ENCODE peak calls at places on chromosomes 13 and 19, in seven cellular contexts. S is SK-N-SH, E is HCT116, B is HepG2, F is H1, U is GM12878, I is K562. R is an unnamed sample. For H3K36me3, the result is how much of the 10 kb centered on the place peaks cover.

GRCh38 chr13:44578064-44578394 is 1.9 kb upstream of the TSC22D1 start:
- DNase-seq in S (peak), U (no peak), E (no peak), I (no peak), B (no peak), F (no peak), R (no peak)

GRCh38 chr13:58926858-58927257 is 1236.9 kb downstream of the DIAPH3 start:
- DNase-seq in I (no peak), S (no peak), F (no peak), B (no peak), U (no peak), E (no peak), R (no peak)

GRCh38 chr13:24341439-24341838 is 32.1 kb downstream of the C1QTNF9 start:
- DNase-seq in F (no peak), U (no peak), S (no peak), B (no peak), I (no peak), E (peak), R (no peak)

GRCh38 chr13:40058757-40059236 is 403.3 kb downstream of the COG6 start:
- DNase-seq in S (no peak), F (no peak), U (peak), I (no peak), E (no peak), B (no peak), R (no peak)

GRCh38 chr19:33778089-33778791 is 18.4 kb upstream of the KCTD15 start:
- DNase-seq in B (peak), U (peak), F (peak), E (no peak), I (peak), S (peak), R (peak)

GRCh38 chr13:75226092-75226491 is 255.9 kb downstream of the TBC1D4 start:
- DNase-seq in F (peak), B (no peak), U (no peak), I (peak), S (no peak), E (peak), R (no peak)

GRCh38 chr13:102191951-102192461 is 209.8 kb downstream of the FGF14 start:
- DNase-seq in S (no peak), B (no peak), E (no peak), U (no peak), I (no peak), F (no peak), R (no peak)

GRCh38 chr13:68888832-68889231 is 1218.8 kb upstream of the ATXN8OS start:
- DNase-seq in B (no peak), E (peak), F (no peak), I (no peak), U (no peak), S (no peak), R (no peak)

GRCh38 chr19:43814663-43815352 is 12.3 kb upstream of the ZNF283 start:
- DNase-seq in F (no peak), S (no peak), I (no peak), B (no peak), E (no peak), U (no peak), R (no peak)

GRCh38 chr19:49803529-49803856 is 9.6 kb downstream of the FUZ start:
- DNase-seq in S (no peak), I (no peak), E (no peak), U (no peak), B (no peak), F (no peak), R (no peak)

GRCh38 chr19:55377356-55378131 is 918 bp downstream of the TMEM190 start:
- DNase-seq in I (no peak), E (no peak), S (peak), U (no peak), B (peak), F (peak), R (no peak)

GRCh38 chr19:55391702-55392615 is 6.2 kb downstream of the RPL28 start:
- DNase-seq in S (peak), I (no peak), U (no peak), E (no peak), F (no peak), B (no peak), R (no peak)

GRCh38 chr13:68160466-68160865 is 930.3 kb upstream of the PCDH9 start:
- DNase-seq in F (no peak), E (no peak), S (no peak), B (no peak), U (no peak), I (no peak), R (no peak)

GRCh38 chr19:2759965-2760364 is 20.1 kb upstream of the SLC39A3 start:
- DNase-seq in I (no peak), B (no peak), S (no peak), E (no peak), U (no peak), F (no peak), R (no peak)
- H3K36me3 ChIP-seq in I (half or more), B (half or more), S (half or more), E (under half), U (under half), F (under half), R (under half)

GRCh38 chr13:33205804-33206221 is 79.7 kb downstream of the STARD13 start:
- DNase-seq in S (peak), I (no peak), B (no peak), U (no peak), E (no peak), F (no peak), R (no peak)

GRCh38 chr13:33206425-33206824 is 79.1 kb downstream of the STARD13 start:
- DNase-seq in I (no peak), U (no peak), B (no peak), E (no peak), F (no peak), S (no peak), R (no peak)

GRCh38 chr13:33206945-33207615 is 78.5 kb downstream of the STARD13 start:
- DNase-seq in S (no peak), B (peak), I (no peak), F (no peak), U (no peak), E (no peak), R (no peak)

GRCh38 chr13:33207616-33207964 is 78.0 kb downstream of the STARD13 start:
- DNase-seq in U (no peak), B (peak), E (no peak), F (no peak), S (no peak), I (no peak), R (no peak)

DNA sequence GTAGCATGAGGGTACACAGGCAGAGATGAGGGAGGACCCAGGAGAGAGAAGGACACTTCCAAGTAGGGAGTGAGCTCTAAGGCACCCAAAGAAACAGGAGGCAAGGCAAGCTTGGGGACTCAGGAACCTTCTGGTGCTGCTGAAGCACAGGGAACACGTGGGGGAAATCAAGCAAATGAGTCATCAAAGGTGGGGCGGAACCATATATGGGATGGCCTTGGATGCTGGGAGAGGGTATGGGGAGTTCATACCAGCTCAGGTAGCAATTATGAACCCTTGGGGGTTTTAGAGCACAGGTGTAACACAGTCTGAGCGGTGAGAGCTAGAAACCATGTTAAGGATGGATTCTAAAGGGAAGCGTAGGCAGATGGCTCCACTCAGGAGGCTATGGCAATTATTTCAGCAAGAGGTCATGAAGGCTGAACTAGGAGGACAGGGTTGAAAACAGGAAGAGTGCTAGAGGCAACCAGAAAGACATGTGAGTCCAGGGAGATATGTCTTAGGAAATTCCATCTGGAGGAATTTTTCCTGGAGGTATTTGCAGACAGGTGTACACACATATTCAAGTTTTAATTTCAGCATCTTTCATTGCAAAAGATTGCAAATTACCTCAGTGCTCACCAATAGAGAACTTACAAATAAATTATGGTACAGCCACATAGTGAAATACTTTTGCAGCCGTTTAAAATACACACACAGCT is 77.1 kb downstream of the STARD13 start:
- DNase-seq in U (no peak), S (no peak), I (no peak), E (no peak), B (no peak), F (no peak), R (no peak)
- TF ChIP-seq SIN3A in U (no peak), S (no peak), I (no peak), E (no peak), B (no peak), F (no peak), R (no peak)

GRCh38 chr19:1811472-1811894 is 593 bp downstream of the ATP8B3 start:
- DNase-seq in F (no peak), I (peak), U (no peak), B (peak), S (peak), E (peak), R (no peak)
- TF ChIP-seq POLR2AphosphoS5 in F (no peak), I (no peak), U (no peak), B (no peak), S (no peak), E (peak), R (peak)

DNA sequence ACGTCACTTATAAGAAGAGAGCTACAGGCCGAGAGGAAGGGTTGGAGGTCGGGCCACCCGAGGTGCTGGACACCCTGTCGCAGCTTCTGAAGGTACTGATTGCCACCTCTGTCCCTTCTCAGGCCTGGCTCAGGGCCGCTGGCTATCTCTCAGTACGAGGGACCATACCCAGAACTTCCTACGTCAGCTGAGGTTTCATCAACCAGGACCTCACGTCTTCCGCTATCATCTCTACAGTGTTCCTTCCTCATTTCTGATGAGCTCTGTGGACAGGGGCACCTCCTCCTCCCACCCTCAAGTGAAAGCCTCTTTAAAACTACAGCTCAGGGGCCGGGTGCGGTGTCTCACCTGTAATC is 58.2 kb upstream of the USE1 start:
- DNase-seq in E (no peak), B (no peak), S (no peak), U (no peak), I (no peak), F (no peak), R (no peak)
- H3K36me3 ChIP-seq in E (under half), B (under half), S (under half), U (under half), I (half or more), F (under half), R (under half)

DNA sequence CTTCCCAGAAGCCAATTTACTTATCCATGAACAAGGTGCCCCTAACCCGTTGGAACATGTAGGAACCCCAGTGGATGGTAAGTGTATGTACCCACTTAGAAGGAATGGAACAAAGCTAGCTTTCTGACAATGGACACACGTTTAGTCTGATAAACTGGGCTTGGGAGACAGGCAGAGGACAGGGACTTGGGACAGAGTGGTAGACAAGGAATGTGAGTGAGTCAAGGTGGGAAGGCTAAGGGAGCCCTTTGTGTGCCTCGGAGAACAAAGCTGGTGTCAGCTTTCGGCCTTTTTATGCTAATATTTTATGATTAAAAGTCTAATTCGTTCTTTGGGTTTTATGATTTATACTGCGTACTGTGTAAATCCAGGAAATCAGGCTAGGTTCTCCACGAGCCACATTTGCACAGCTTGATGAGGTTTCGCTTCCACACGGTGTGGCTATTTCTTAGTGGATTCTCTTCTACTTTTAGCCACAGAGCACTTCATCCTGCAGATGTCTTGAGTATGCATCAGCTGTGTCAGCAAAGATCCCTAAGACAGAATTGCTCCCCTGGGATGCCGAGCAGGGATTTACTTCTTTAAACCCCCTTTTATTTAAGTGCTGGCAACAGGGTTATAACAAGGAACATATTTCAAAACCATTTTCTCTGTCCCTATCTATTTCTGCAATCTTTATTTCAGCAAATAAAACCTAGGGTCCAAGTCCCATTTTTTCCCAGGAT is 258.5 kb downstream of the DLEU7 start:
- DNase-seq in S (no peak), I (no peak), E (no peak), U (no peak), F (no peak), B (no peak), R (no peak)
- TF ChIP-seq SIN3A in S (no peak), I (no peak), E (no peak), U (no peak), F (no peak), B (no peak), R (no peak)

GRCh38 chr13:108929532-108929931 is 300.1 kb downstream of the MYO16 start:
- DNase-seq in F (no peak), S (no peak), E (no peak), U (no peak), I (no peak), B (no peak), R (no peak)

GRCh38 chr13:108927615-108928014 is 298.2 kb downstream of the MYO16 start:
- DNase-seq in B (no peak), S (no peak), E (no peak), I (no peak), F (no peak), U (no peak), R (no peak)

GRCh38 chr13:108926848-108927247 is 297.4 kb downstream of the MYO16 start:
- DNase-seq in B (no peak), U (no peak), F (no peak), E (no peak), I (no peak), S (no peak), R (no peak)

GRCh38 chr13:108933061-108933460 is 303.6 kb downstream of the MYO16 start:
- DNase-seq in E (no peak), U (no peak), B (no peak), S (no peak), F (no peak), I (no peak), R (no peak)

DNA sequence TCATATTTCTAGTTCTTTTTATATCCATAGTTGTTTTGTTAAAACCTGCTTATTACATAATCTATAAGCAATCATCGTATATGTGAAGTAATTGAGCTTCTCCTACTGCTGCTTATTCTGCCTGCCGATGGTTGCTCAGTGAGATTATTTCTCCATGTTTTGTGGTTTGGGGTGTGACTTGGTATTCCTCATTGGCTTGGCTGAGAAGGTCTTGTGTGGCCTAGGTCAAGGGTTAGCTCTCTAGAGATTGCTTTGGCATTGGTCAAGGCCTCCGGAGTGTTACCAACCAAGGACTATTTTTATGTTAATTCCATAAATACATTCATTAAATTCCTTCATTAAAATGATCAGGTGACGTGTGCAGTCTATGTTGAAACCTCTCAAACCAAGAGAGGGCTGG is 302.8 kb downstream of the MYO16 start:
- DNase-seq in S (no peak), F (no peak), E (no peak), B (no peak), U (no peak), I (no peak), R (no peak)
- TF ChIP-seq POLR2AphosphoS5 in S (no peak), F (no peak), E (no peak), B (no peak), U (no peak), I (no peak), R (no peak)

DNA sequence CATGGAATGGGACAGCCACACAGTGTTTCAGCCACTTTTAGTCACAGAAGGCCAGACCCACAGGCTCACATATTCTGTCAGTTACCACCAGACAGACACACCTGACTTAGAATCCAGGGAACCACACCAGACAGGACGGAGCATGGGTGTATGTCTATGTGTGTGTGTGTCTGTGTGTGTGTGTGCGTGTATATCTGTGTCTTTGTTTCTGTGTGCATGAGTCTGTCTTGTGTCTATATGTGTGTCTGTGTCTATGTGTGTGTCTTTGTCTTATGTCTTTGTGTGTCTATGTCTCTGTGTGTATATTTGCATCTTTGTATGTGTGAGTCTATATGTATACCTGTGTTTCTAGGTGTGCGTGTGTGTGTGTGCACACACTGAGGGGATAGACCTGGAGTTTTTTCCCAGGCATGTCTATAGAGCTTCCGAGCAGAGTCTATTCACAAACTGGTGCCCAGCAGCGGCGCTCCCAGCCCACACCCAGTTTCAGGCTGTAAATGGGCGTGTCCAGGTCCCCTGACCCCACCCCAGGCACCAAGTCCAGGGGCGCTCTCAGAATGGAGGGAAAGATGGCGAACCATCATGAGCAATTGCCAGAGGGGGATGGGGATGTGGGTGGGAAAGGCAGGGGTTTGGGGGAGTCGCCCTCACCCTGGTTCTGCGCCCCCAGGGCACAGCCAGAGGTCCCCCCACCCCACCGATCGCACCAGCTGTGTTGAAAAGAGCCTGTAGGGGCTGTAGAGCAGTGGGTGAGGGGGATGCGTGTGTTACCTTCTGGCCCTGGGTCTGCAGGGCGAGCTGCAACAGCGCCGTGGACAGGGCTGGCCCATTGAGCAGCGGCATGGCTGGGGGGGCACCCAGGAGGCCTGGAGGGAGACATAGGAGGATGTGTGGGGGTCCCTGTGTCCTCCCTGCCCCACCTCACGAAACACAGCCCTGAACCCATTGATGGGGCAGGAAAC is 6.3 kb upstream of the FDX2 start:
- DNase-seq in E (no peak), U (no peak), S (peak), F (no peak), I (no peak), B (no peak), R (no peak)
- H3K36me3 ChIP-seq in E (under half), U (under half), S (under half), F (under half), I (half or more), B (half or more), R (under half)

GRCh38 chr13:72397265-72397664 is 330.2 kb downstream of the MZT1 start:
- DNase-seq in E (no peak), S (no peak), I (no peak), U (no peak), F (no peak), B (no peak), R (no peak)
- TF ChIP-seq SIN3A in E (no peak), S (no peak), I (no peak), U (no peak), F (no peak), B (no peak), R (no peak)

DNA sequence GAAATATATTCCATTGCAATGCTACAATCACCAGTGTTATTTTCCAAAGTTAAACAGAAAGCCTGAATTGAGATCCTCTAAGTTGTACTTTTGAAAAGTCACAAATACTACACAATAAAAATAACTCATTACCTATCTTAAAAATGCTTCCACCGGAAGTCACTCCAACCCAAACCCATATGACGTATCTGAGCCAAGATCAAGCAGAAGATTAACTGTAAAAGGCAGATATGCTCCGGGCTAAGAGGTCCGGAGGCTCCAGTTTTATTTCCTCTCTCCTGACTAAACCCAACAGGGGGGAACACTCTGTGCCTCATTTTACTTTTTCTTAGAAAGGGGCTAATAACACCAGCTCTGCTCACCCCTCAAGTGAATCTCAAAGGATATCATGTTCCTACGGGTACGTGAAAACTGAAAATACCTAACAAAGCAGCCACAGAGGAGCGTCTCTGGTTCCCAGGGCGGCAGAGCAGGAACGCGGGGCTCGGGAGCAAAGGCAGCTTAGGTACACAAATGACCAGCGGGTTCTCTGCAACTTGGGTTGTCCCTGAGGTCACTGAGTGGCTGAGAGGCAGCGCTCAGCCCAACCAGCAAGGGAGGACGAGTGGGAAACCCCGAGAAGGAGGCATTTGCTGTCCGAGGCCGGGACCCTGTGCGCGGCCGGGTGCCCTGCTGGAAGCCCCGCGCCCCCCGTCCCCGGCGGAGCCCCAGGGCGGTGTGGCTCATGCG is 752 bp downstream of the RAB20 start:
- DNase-seq in I (no peak), F (no peak), B (peak), S (peak), E (no peak), U (no peak), R (no peak)
- TF ChIP-seq POLR2AphosphoS5 in I (no peak), F (no peak), B (no peak), S (no peak), E (no peak), U (no peak), R (no peak)

DNA sequence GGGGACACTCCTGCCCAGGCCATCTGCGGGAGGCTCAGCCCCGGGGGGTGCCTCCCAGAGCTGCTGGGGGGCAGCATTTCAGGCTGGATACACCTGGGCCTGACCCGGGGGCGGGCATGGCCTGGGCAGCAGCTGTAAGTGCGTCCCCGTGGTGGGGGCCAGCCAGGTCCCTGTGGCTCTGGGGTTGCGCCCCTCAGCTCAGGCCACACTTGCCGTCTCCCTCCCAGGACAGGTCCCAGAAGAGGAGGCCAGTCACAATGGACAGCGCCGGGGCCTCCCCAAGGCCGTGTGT is 11.6 kb downstream of the CBARP start:
- DNase-seq in F (no peak), B (no peak), E (no peak), U (no peak), I (no peak), S (no peak), R (no peak)
- H3K36me3 ChIP-seq in F (under half), B (under half), E (under half), U (under half), I (half or more), S (half or more), R (under half)